ENCODE peak calls at places on chromosomes 4 and X, in six cellular contexts. K, P, A, H, U and G are unnamed samples.

GRCh38 chr4:111689214-111689613 is 456.0 kb upstream of the FAM241A start:
- DNase-seq in P (no peak), H (peak), K (no peak), U (peak), A (peak), G (no peak)

GRCh38 chr4:1784789-1785591 is 8.1 kb upstream of the FGFR3 start:
- DNase-seq in U (no peak), P (no peak), A (no peak), H (no peak), K (no peak), G (peak)

GRCh38 chrX:69503835-69504625 is at the start of gene NALF2:
- DNase-seq in U (peak), P (no peak), A (peak), H (no peak), K (peak), G (peak)

GRCh38 chrX:369563-370101 is 17.1 kb downstream of the PPP2R3B start:
- DNase-seq in K (no peak), P (no peak), H (no peak), A (no peak), U (no peak), G (no peak)

GRCh38 chrX:48466696-48467095 is 3.4 kb downstream of the SLC38A5 start:
- DNase-seq in P (no peak), H (no peak), A (no peak), U (peak), K (no peak), G (peak)

GRCh38 chr4:182144621-182145359 is 98.4 kb upstream of the TENM3 start:
- DNase-seq in K (no peak), A (peak), H (peak), P (no peak), U (no peak), G (no peak)

GRCh38 chrX:154696328-154697045 is 43.1 kb upstream of the CTAG2 start:
- DNase-seq in K (no peak), H (peak), U (no peak), P (no peak), A (peak), G (peak)

GRCh38 chr4:124290678-124291077 is 421.9 kb downstream of the ANKRD50 start:
- DNase-seq in H (no peak), U (no peak), A (no peak), P (no peak), K (no peak), G (no peak)

GRCh38 chr4:150769235-150769634 is 187.3 kb downstream of the MAB21L2 start:
- DNase-seq in P (no peak), U (peak), K (no peak), H (no peak), A (peak), G (peak)

GRCh38 chrX:119605739-119606507 is at the start of gene NKRF:
- DNase-seq in K (peak), P (peak), U (peak), A (peak), H (peak), G (peak)

GRCh38 chrX:140040397-140040796 is 75.1 kb upstream of the CXorf66 start:
- DNase-seq in H (no peak), P (no peak), K (no peak), U (no peak), A (no peak), G (peak)

GRCh38 chr4:152065545-152065944 is 304.7 kb upstream of the GATB start:
- DNase-seq in P (no peak), A (no peak), H (no peak), U (no peak), K (no peak), G (no peak)

GRCh38 chr4:47936336-47936735 is 22.0 kb upstream of the NFXL1 start:
- DNase-seq in A (no peak), U (no peak), P (no peak), H (no peak), K (no peak), G (no peak)

DNA sequence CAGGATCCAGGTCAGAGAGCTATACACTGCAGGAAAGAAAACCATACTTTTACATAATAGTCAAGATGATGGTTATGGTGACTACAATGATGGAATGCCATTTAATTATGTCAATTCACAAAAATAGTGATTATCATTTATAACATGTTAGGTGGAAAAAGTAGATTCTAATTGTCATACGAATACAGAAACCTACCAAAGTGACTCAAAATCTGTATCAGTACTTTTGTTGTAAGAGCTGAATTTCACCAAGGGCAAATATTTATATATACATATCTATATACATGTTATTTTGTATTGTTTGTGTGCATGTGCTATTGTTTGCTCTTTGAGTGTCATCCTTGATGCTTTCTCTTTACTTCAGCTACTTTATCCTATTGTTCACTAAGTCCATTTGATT is 485.4 kb downstream of the INPP4B start:
- DNase-seq in U (no peak), H (no peak), P (no peak), A (no peak), K (no peak), G (no peak)
- TF ChIP-seq POLR2A in U (no peak), H (no peak), P (no peak), A (no peak), K (no peak), G (no peak)

DNA sequence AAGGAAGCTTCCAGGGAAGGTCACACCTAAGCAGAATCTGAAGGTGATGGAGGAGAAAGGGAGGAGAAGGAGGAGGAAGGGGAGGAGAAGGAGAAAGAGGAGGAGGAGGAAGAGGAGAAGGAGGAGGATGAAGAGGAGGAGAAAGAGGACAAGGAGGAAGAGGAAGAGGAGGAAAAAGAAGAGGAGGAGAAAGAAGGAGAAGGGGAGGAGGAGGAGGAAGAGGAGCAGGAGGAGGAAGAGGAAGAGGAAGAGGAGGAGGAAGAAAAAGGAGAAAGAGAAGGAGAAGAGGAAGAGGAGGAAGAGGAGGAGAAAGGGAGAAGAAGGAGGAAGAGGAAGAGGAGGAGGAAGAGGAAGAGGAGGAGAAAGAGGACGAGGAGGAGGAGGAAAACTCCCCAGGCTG is 41.2 kb downstream of the CRMP1 start:
- DNase-seq in H (no peak), U (no peak), A (no peak), P (no peak), K (no peak), G (no peak)
- TF ChIP-seq POLR2A in H (no peak), U (no peak), A (no peak), P (no peak), K (no peak), G (no peak)

GRCh38 chrX:39856472-39857121 is 241.2 kb downstream of the BCOR start:
- DNase-seq in P (no peak), U (no peak), K (peak), A (no peak), H (no peak), G (no peak)

GRCh38 chrX:39852496-39852895 is 245.3 kb downstream of the BCOR start:
- DNase-seq in K (no peak), A (no peak), H (no peak), U (no peak), P (no peak), G (no peak)

GRCh38 chrX:39853417-39853816 is 244.3 kb downstream of the BCOR start:
- DNase-seq in P (no peak), H (no peak), U (no peak), K (no peak), A (no peak), G (no peak)

GRCh38 chrX:39855748-39856129 is 242.0 kb downstream of the BCOR start:
- DNase-seq in K (peak), U (no peak), H (no peak), P (no peak), A (peak), G (peak)

DNA sequence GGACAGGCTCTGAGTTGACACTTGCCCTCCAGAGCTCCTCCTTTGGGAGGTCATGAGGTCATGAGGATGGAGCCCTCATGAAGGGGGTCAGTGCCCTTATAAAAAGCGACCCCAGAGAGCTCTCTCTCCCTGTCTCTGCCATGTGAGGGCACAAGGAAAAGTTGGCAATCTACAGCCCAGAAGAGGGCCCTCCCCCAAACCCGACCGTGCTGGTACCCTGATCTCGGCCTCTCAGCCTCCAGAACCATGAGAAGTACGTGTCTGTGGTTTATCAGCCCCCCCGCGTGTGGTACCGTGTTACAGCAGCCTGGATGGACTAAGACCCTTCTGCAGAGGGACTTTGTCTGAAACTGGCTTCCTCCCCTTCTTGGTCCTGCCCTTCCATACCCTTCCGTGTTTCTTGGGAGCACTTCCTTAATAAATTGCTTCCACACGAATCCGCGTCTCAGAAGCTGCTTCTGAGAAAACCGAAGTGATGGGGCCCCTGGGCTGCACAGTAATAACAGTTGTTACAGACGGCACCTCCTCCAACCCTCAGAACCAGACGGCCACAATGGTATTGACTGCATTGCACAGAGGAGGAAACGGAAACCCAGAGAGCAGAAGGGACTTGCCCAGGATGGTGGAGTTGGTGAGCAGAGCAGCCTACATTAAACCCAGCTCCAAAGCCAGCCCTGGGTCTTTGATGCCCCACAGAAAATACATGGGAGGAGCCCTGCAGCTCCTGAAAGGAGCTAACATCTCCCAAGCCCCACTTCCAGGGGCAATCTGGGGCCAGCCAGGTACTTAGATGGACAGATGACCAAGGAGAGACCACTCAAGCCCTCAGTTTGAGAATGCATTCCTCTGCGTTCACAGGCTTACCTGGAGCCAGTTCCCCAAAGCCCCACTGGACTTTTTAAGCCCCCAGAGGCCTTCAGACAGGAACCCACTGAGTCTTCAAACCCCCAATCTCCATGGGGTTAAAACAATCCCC is 242.7 kb downstream of the BCOR start:
- DNase-seq in A (no peak), U (no peak), H (no peak), P (no peak), K (no peak), G (no peak)
- TF ChIP-seq POLR2A in A (no peak), U (no peak), H (no peak), P (no peak), K (no peak), G (no peak)

GRCh38 chrX:53681661-53682060 is 4.9 kb downstream of the HUWE1 start:
- DNase-seq in U (no peak), A (peak), K (no peak), H (no peak), P (no peak), G (no peak)

GRCh38 chrX:53685711-53686110 is 808 bp downstream of the HUWE1 start:
- DNase-seq in K (no peak), H (no peak), U (no peak), A (peak), P (no peak), G (peak)

GRCh38 chrX:53682885-53683555 is 3.5 kb downstream of the HUWE1 start:
- DNase-seq in U (peak), K (no peak), P (no peak), A (peak), H (peak), G (peak)

GRCh38 chrX:53684415-53685192 is 1.9 kb downstream of the HUWE1 start:
- DNase-seq in H (no peak), K (no peak), A (no peak), U (no peak), P (no peak), G (no peak)

GRCh38 chrX:53683556-53684414 is 2.7 kb downstream of the HUWE1 start:
- DNase-seq in U (peak), P (peak), K (peak), H (peak), A (peak), G (peak)
- TF ChIP-seq POLR2A in U (peak), P (no peak), K (no peak), H (peak), A (peak), G (peak)